ENCODE peak calls at places on chromosomes 12 and 14, in eight cellular contexts. H is colonic mucosa, Q is suprapubic skin, V is AG04450, U is osteocyte, C is fibroblast of lung, F is endothelial cell, S is BE2C. R is an unnamed sample.

GRCh38 chr12:26338574-26339572 is 143.5 kb downstream of the SSPN start:
- DNase-seq in H (no peak), Q (no peak), V (no peak), U (no peak), C (peak; percentile 84), F (no peak), S (no peak), R (no peak)

GRCh38 chr14:63726499-63726898 is 1.4 kb downstream of the SGPP1 start:
- DNase-seq in H (no peak), Q (no peak), V (no peak), U (no peak), C (no peak), F (no peak), S (no peak), R (no peak)

GRCh38 chr12:27525373-27525772 is 1.4 kb downstream of the PPFIBP1 start:
- DNase-seq in H (peak; percentile 31), Q (no peak), V (no peak), U (no peak), C (peak; percentile 85), F (peak; percentile 41), S (no peak), R (no peak)

GRCh38 chr12:132284071-132284492 is 45.3 kb downstream of the GALNT9 start:
- DNase-seq in H (no peak), Q (no peak), V (no peak), U (no peak), C (peak; percentile 16), F (no peak), S (no peak), R (no peak)

GRCh38 chr12:118103601-118104382 is at the start of gene VSIG10:
- DNase-seq in H (peak; percentile 88), Q (peak; percentile 85), V (no peak), U (peak; percentile 85), C (peak; percentile 71), F (peak; percentile 78), S (peak; percentile 79), R (peak; percentile 73)

GRCh38 chr14:90733139-90733808 is 83.0 kb downstream of the TTC7B start:
- DNase-seq in H (no peak), Q (no peak), V (no peak), U (peak; percentile 48), C (no peak), F (no peak), S (no peak), R (peak; percentile 50)

GRCh38 chr14:32469388-32470160 is 140.5 kb downstream of the AKAP6 start:
- DNase-seq in H (no peak), Q (no peak), V (no peak), U (no peak), C (peak; percentile 62), F (no peak), S (no peak), R (no peak)

GRCh38 chr14:74638970-74639369 is 26.9 kb upstream of the LTBP2 start:
- DNase-seq in H (no peak), Q (no peak), V (no peak), U (no peak), C (no peak), F (no peak), S (no peak), R (no peak)

GRCh38 chr14:65258391-65258790 is 154.1 kb upstream of the FUT8 start:
- DNase-seq in H (no peak), Q (no peak), V (no peak), U (no peak), C (peak; percentile 91), F (no peak), S (no peak), R (no peak)

GRCh38 chr14:62428429-62429203 is 616.6 kb downstream of the KCNH5 start:
- DNase-seq in H (no peak), Q (no peak), V (no peak), U (no peak), C (peak; percentile 83), F (no peak), S (no peak), R (no peak)

GRCh38 chr12:113247123-113248045 is 26.1 kb downstream of the TPCN1 start:
- DNase-seq in H (no peak), Q (no peak), V (no peak), U (no peak), C (peak; percentile 69), F (no peak), S (no peak), R (no peak)

GRCh38 chr14:28776482-28777266 is 10.1 kb downstream of the FOXG1 start:
- DNase-seq in H (no peak), Q (no peak), V (no peak), U (no peak), C (no peak), F (no peak), S (no peak), R (no peak)

GRCh38 chr14:28772613-28773012 is 6.0 kb downstream of the FOXG1 start:
- DNase-seq in H (no peak), Q (no peak), V (no peak), U (no peak), C (peak; percentile 25), F (no peak), S (no peak), R (no peak)

GRCh38 chr14:28773176-28773575 is 6.6 kb downstream of the FOXG1 start:
- DNase-seq in H (no peak), Q (no peak), V (no peak), U (no peak), C (no peak), F (no peak), S (no peak), R (no peak)

GRCh38 chr14:28774764-28775738 is 8.5 kb downstream of the FOXG1 start:
- DNase-seq in H (no peak), Q (no peak), V (no peak), U (no peak), C (no peak), F (no peak), S (no peak), R (no peak)

GRCh38 chr14:28773917-28774691 is 7.5 kb downstream of the FOXG1 start:
- DNase-seq in H (no peak), Q (no peak), V (no peak), U (no peak), C (peak; percentile 57), F (peak; percentile 89), S (no peak), R (no peak)
- TF ChIP-seq CTCF in H (no peak), Q (no peak), V (peak; percentile 41), U (peak; percentile 12), C (peak; percentile 53), F (no peak), S (peak; percentile 13), R (peak; percentile 73)

GRCh38 chr12:25241171-25242020 is 9.3 kb downstream of the KRAS start:
- DNase-seq in H (no peak), Q (no peak), V (no peak), U (no peak), C (peak; percentile 47), F (no peak), S (no peak), R (no peak)
- TF ChIP-seq CTCF in H (peak; percentile 51), Q (peak; percentile 54), V (peak; percentile 68), U (peak; percentile 78), C (peak; percentile 47), F (peak; percentile 62), S (peak; percentile 73), R (peak; percentile 79)

DNA sequence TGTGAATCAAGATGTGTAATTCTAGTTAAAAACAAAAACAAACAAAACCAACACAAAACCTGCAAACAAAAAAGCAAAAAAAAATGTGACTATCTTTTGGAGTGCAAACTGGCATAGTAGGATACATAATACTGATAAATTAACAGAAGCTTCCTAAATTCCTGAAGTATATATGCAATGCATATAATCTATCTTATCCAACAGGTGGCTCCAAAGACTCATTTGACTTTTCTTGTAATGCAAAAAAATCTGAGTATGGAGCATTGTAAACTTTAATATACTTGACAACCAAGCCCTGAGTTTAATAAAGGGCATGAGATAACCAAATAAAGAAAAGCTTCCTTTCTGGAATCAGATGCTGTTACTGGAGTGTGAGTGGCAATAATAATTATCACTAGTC is 1003.6 kb downstream of the FSCB start:
- DNase-seq in H (no peak), Q (no peak), V (no peak), U (no peak), C (no peak), F (no peak), S (no peak), R (no peak)
- TF ChIP-seq CTCF in H (no peak), Q (no peak), V (no peak), U (no peak), C (no peak), F (no peak), S (no peak), R (peak; percentile 49)

GRCh38 chr14:56299306-56299984 is 181.2 kb downstream of the PELI2 start:
- DNase-seq in H (no peak), Q (no peak), V (no peak), U (no peak), C (peak; percentile 31), F (no peak), S (no peak), R (no peak)
- TF ChIP-seq CTCF in H (no peak), Q (no peak), V (peak; percentile 7), U (no peak), C (peak; percentile 11), F (no peak), S (no peak), R (no peak)

GRCh38 chr12:47397664-47398281 is 308.1 kb downstream of the RPAP3 start:
- DNase-seq in H (no peak), Q (no peak), V (no peak), U (no peak), C (peak; percentile 81), F (no peak), S (peak; percentile 20), R (no peak)
- TF ChIP-seq CTCF in H (no peak), Q (peak; percentile 15), V (peak; percentile 52), U (peak; percentile 46), C (peak; percentile 40), F (no peak), S (peak; percentile 30), R (peak; percentile 41)

DNA sequence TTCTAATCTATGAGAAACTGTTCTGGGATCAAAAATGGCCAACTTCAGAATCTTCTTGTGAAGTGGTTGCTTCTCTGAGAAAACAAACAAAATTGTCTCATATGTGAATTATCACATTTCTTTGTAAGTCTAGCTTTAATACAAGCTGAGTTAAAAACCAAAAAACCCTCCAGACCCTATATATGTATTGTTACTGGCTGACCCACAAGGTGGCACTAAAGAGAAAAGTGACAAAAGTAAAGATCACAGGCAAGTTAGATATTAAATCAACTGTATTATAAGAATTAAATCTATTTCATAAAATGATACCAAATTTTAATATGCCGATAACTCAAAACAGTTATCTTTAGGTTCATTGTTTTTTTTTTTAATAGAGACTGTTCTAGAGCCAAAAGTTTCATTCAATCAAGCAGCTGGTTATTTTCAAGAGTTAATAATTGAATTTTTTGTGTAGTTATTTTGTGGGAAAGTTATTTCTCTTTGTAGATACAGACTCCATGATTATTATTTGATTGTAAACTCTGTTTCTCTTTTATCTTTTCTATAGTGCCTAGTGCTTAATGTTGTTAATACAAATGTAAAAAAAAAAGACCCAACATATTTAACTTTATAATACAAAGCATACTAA is 7.5 kb upstream of the TRHDE start:
- DNase-seq in H (no peak), Q (no peak), V (no peak), U (no peak), C (no peak), F (no peak), S (no peak), R (no peak)
- TF ChIP-seq CTCF in H (no peak), Q (no peak), V (peak; percentile 59), U (peak; percentile 62), C (peak; percentile 16), F (peak; percentile 37), S (peak; percentile 54), R (peak; percentile 74)

R was measured in type B pancreatic cell.